ENCODE peak calls at places on chromosome 5, in ten cellular contexts. M is mammary epithelial cell, X is breast epithelium, L is astrocyte, B is foreskin keratinocyte, K is neural progenitor cell, Y is RWPE1, P is ovary, N is PC-3, V is omental fat pad. O is an unnamed sample.

GRCh38 chr5:179974946-179975712 is 67.4 kb upstream of the TBC1D9B start:
- DNase-seq in L (no peak), Y (no peak), X (no peak), P (peak; percentile 19), N (peak; percentile 33), M (no peak), B (peak; percentile 3), K (peak; percentile 79), V (no peak), O (peak; percentile 31)

GRCh38 chr5:149845601-149846000 is 99.0 kb downstream of the PDE6A start:
- DNase-seq in Y (no peak), K (no peak), B (no peak), N (no peak), L (no peak), M (no peak), P (no peak), V (no peak), X (no peak), O (no peak)

GRCh38 chr5:157800109-157800508 is 56.6 kb downstream of the LSM11 start:
- DNase-seq in Y (no peak), X (no peak), P (no peak), V (no peak), B (no peak), K (no peak), M (no peak), N (no peak), L (no peak), O (no peak)

GRCh38 chr5:127856310-127856709 is 153.1 kb downstream of the CCDC192 start:
- DNase-seq in X (no peak), B (no peak), Y (no peak), N (no peak), L (no peak), V (no peak), K (no peak), M (no peak), P (no peak), O (no peak)

GRCh38 chr5:31767335-31768031 is 128.6 kb downstream of the PDZD2 start:
- DNase-seq in Y (no peak), L (no peak), B (no peak), M (no peak), X (no peak), K (no peak), N (no peak), V (no peak), P (no peak), O (no peak)

GRCh38 chr5:166324372-166324771 is 1967.1 kb upstream of the WWC1 start:
- DNase-seq in K (peak; percentile 48), B (no peak), L (no peak), V (no peak), P (no peak), N (no peak), Y (no peak), M (no peak), X (no peak), O (no peak)

GRCh38 chr5:35089688-35090314 is 42.1 kb upstream of the AGXT2 start:
- DNase-seq in Y (peak; percentile 53), P (peak; percentile 40), N (peak; percentile 88), L (peak; percentile 44), V (peak; percentile 52), B (peak; percentile 54), X (no peak), K (peak; percentile 73), M (peak; percentile 32), O (peak; percentile 77)

GRCh38 chr5:89232139-89232603 is 349.2 kb upstream of the MEF2C start:
- DNase-seq in Y (no peak), K (no peak), M (no peak), L (no peak), X (no peak), B (no peak), N (no peak), P (no peak), V (no peak), O (no peak)

GRCh38 chr5:107248065-107248695 is 422.6 kb downstream of the EFNA5 start:
- DNase-seq in K (peak; percentile 69), P (no peak), B (peak; percentile 32), L (no peak), X (no peak), N (peak; percentile 69), Y (peak; percentile 63), M (peak; percentile 30), V (peak; percentile 23), O (peak; percentile 67)
- TF ChIP-seq CTCF in K (peak; percentile 94), P (no peak), B (peak; percentile 84), L (peak; percentile 78), X (peak; percentile 58), N (peak; percentile 84), Y (peak; percentile 72), M (peak; percentile 81), V (no peak), O (peak; percentile 72)

DNA sequence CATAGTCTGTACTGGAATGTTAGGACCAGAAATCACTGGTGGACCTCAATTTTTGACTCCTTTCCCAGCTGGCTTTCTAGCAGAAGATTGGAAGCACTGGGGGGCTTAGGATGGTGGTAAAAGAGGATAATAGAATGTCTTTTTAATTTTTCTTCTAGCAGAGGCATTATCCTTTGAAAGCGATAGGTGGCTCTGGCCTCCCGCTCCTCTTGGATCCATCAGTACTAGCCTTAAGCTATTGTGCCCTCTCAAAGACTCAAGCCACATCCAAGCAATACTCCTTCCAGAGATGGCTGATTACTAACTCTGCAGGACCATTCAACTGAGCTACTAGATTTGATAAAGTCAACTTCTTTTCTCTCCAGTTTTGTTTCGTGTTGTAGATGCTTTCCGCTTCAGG is 610.6 kb downstream of the CDH12 start:
- DNase-seq in Y (peak; percentile 8), M (no peak), L (no peak), B (no peak), K (peak; percentile 63), X (no peak), P (no peak), N (peak; percentile 35), V (no peak), O (no peak)
- TF ChIP-seq CTCF in Y (no peak), M (no peak), L (no peak), B (no peak), K (peak; percentile 49), X (no peak), P (no peak), N (peak; percentile 56), V (no peak), O (no peak)

GRCh38 chr5:170176916-170177315 is 55.9 kb upstream of the C5orf58 start:
- DNase-seq in P (no peak), X (no peak), V (no peak), B (no peak), L (no peak), K (no peak), M (no peak), Y (no peak), N (no peak), O (no peak)
- TF ChIP-seq CTCF in P (no peak), X (no peak), V (no peak), B (no peak), L (no peak), K (no peak), M (no peak), Y (no peak), N (no peak), O (no peak)

GRCh38 chr5:142870552-142870951 is 100.4 kb downstream of the ARHGAP26 start:
- DNase-seq in K (no peak), Y (no peak), V (no peak), P (no peak), B (no peak), X (no peak), M (peak; percentile 12), N (no peak), L (no peak), O (no peak)

GRCh38 chr5:142871880-142872200 is 101.7 kb downstream of the ARHGAP26 start:
- DNase-seq in K (no peak), X (no peak), L (no peak), V (no peak), P (peak; percentile 32), N (no peak), Y (no peak), M (peak; percentile 54), B (no peak), O (no peak)

GRCh38 chr5:142871056-142871879 is 101.1 kb downstream of the ARHGAP26 start:
- DNase-seq in Y (peak; percentile 35), P (no peak), K (no peak), N (no peak), V (no peak), X (no peak), B (no peak), M (peak; percentile 88), L (no peak), O (peak; percentile 77)

GRCh38 chr5:142872217-142872616 is 102.0 kb downstream of the ARHGAP26 start:
- DNase-seq in P (no peak), B (no peak), N (no peak), K (no peak), X (no peak), M (no peak), Y (no peak), L (no peak), V (no peak), O (no peak)

DNA sequence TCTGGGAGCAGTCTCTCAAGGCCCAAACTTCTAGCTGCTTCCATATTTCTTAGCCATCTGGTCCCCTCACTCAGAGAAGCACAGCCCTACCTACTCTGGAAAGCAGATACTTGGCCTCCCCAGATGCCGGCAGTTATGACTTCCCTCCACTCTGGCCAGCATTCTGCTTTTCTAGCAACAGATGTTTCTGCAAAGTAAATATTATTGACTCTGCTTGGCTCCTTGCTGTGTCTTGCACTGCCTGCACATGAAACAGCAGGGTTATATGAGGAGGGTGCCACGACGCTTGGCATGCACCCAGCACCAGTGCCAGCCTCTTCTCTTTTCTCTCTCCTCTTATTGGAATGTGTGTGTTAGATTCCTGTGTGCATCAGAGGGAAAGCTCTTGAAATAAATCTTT is 99.7 kb downstream of the ARHGAP26 start:
- DNase-seq in P (peak; percentile 34), L (no peak), Y (no peak), K (no peak), M (no peak), X (no peak), N (no peak), V (no peak), B (no peak), O (no peak)
- TF ChIP-seq CTCF in P (no peak), L (no peak), Y (no peak), K (no peak), M (no peak), X (no peak), N (no peak), V (no peak), B (no peak), O (no peak)

DNA sequence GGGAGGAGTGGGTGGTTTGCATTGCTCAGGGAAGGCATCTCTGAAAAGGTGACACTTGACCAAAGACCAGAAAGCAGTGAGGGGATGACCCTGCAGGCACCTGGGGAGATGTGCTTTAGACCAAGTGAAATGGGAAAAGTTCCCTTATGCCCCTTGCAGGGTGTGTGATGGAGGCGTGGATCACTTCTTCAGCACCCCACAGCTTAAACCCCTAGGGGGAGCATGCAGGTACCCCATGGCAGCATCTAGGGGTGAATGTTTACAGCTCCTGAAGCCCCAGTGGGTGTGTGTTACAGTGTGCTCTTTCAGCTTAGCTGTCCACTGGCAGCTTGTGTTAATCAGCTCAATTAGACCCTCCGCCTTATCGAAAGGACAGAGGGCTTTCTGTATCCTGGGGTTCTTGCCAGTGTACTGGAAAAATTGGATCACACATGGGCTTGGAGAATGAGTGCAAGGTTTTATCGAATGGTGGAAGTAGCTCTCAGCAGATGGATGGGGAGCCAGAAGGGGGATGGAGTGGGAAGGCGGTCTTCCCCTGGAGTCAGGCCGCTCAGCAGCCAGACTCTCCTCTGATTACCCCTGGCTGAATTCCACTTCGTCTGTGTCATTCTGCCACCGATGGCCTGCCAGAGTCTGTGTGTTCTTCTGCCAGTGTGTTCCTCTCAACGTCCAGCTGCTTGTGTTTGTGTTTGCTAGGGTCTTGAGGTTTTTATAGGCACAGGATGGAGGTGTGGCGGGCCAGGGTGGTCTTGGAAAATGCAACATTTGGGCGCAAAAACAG is 6.3 kb downstream of the BHMT2 start:
- DNase-seq in K (no peak), B (no peak), X (no peak), V (no peak), P (no peak), N (no peak), Y (no peak), L (no peak), M (no peak), O (no peak)
- TF ChIP-seq CTCF in K (no peak), B (no peak), X (no peak), V (no peak), P (no peak), N (no peak), Y (no peak), L (no peak), M (no peak), O (no peak)